ENCODE peak calls at places on chromosomes 1 and 21, in four cellular contexts. One of them, this sample, is unnamed.

GRCh38 chr1:210359255-210359654 is 30.6 kb downstream of the HHAT start:
- DNase-seq in hepatocyte: no peak
- DNase-seq in body of pancreas: no peak
- DNase-seq in A673: no peak
- DNase-seq in this sample: no peak

GRCh38 chr1:170063109-170063826 is 11.2 kb downstream of the KIFAP3 start:
- DNase-seq in A673: no peak
- DNase-seq in body of pancreas: no peak
- DNase-seq in hepatocyte: no peak
- DNase-seq in this sample: no peak

GRCh38 chr1:169485427-169486280 is at the start of gene SLC19A2:
- DNase-seq in A673: peak; percentile 99
- DNase-seq in body of pancreas: peak; percentile 100
- DNase-seq in hepatocyte: peak; percentile 100
- DNase-seq in this sample: peak; percentile 99

GRCh38 chr1:152118915-152119314 is 3.7 kb upstream of the TCHH start:
- DNase-seq in hepatocyte: no peak
- DNase-seq in body of pancreas: no peak
- DNase-seq in A673: no peak
- DNase-seq in this sample: no peak

GRCh38 chr1:235075955-235076308 is 52.7 kb downstream of the TOMM20 start:
- DNase-seq in body of pancreas: no peak
- DNase-seq in hepatocyte: no peak
- DNase-seq in A673: no peak
- DNase-seq in this sample: no peak

GRCh38 chr1:28280501-28280900 is 21.2 kb downstream of the SESN2 start:
- DNase-seq in A673: no peak
- DNase-seq in hepatocyte: no peak
- DNase-seq in body of pancreas: no peak
- DNase-seq in this sample: no peak

GRCh38 chr1:153572569-153573015 is 6.9 kb upstream of the S100A2 start:
- DNase-seq in A673: peak; percentile 56
- DNase-seq in hepatocyte: peak; percentile 83
- DNase-seq in body of pancreas: peak; percentile 92
- DNase-seq in this sample: no peak

GRCh38 chr1:5878938-5879337 is 113.3 kb downstream of the NPHP4 start:
- DNase-seq in body of pancreas: no peak
- DNase-seq in A673: no peak
- DNase-seq in hepatocyte: no peak
- DNase-seq in this sample: no peak

GRCh38 chr1:116497660-116498059 is 73.2 kb downstream of the CD58 start:
- DNase-seq in body of pancreas: no peak
- DNase-seq in A673: no peak
- DNase-seq in hepatocyte: peak; percentile 26
- DNase-seq in this sample: no peak

GRCh38 chr1:150619576-150620509 is 9.6 kb downstream of the ENSA start:
- DNase-seq in hepatocyte: peak; percentile 62
- DNase-seq in A673: peak; percentile 91
- DNase-seq in body of pancreas: peak; percentile 65
- DNase-seq in this sample: no peak

GRCh38 chr1:1946540-1946939 is 27.5 kb upstream of the TMEM52 start:
- DNase-seq in A673: no peak
- DNase-seq in body of pancreas: peak; percentile 54
- DNase-seq in hepatocyte: no peak
- DNase-seq in this sample: no peak

GRCh38 chr21:28133116-28133515 is 859.6 kb downstream of the LTN1 start:
- DNase-seq in body of pancreas: no peak
- DNase-seq in A673: no peak
- DNase-seq in hepatocyte: no peak
- DNase-seq in this sample: no peak

GRCh38 chr1:177355575-177355974 is 184.8 kb downstream of the BRINP2 start:
- DNase-seq in A673: peak; percentile 41
- DNase-seq in body of pancreas: peak; percentile 26
- DNase-seq in hepatocyte: peak; percentile 46
- DNase-seq in this sample: no peak

GRCh38 chr1:226429868-226430715 is 22.2 kb upstream of the PARP1 start:
- DNase-seq in A673: no peak
- DNase-seq in body of pancreas: no peak
- DNase-seq in hepatocyte: no peak
- DNase-seq in this sample: no peak

GRCh38 chr1:183877321-183877720 is 72.4 kb downstream of the RGL1 start:
- DNase-seq in A673: peak; percentile 68
- DNase-seq in hepatocyte: peak; percentile 57
- DNase-seq in body of pancreas: peak; percentile 70
- DNase-seq in this sample: peak; percentile 62

GRCh38 chr1:193458628-193459027 is 272.2 kb upstream of the B3GALT2 start:
- DNase-seq in hepatocyte: no peak
- DNase-seq in body of pancreas: no peak
- DNase-seq in A673: no peak
- DNase-seq in this sample: no peak

GRCh38 chr1:94237291-94238226 is at the start of gene ARHGAP29:
- DNase-seq in hepatocyte: peak; percentile 94
- DNase-seq in A673: peak; percentile 87
- DNase-seq in body of pancreas: peak; percentile 88
- DNase-seq in this sample: no peak

GRCh38 chr21:38992737-38993136 is 187.0 kb downstream of the ETS2 start:
- DNase-seq in hepatocyte: no peak
- DNase-seq in A673: no peak
- DNase-seq in body of pancreas: no peak
- DNase-seq in this sample: no peak

GRCh38 chr1:156461781-156462647 is 38.6 kb downstream of the MEF2D start:
- DNase-seq in hepatocyte: no peak
- DNase-seq in body of pancreas: no peak
- DNase-seq in A673: no peak
- DNase-seq in this sample: no peak

GRCh38 chr1:162905759-162906158 is 44.8 kb upstream of the CCDC190 start:
- DNase-seq in A673: peak; percentile 74
- DNase-seq in hepatocyte: peak; percentile 64
- DNase-seq in body of pancreas: no peak
- DNase-seq in this sample: no peak
- H3K27ac ChIP-seq in A673: no peak overlapping the region
- H3K27ac ChIP-seq in hepatocyte: peak overlapping the region; percentile 82
- H3K27ac ChIP-seq in body of pancreas: no peak overlapping the region
- H3K27ac ChIP-seq in this sample: no peak overlapping the region

GRCh38 chr1:8059161-8059622 is 33.1 kb upstream of the ERRFI1 start:
- DNase-seq in hepatocyte: no peak
- DNase-seq in body of pancreas: no peak
- DNase-seq in A673: no peak
- DNase-seq in this sample: no peak
- H3K27ac ChIP-seq in hepatocyte: no peak overlapping the region
- H3K27ac ChIP-seq in body of pancreas: no peak overlapping the region
- H3K27ac ChIP-seq in A673: no peak overlapping the region
- H3K27ac ChIP-seq in this sample: no peak overlapping the region

GRCh38 chr1:236417325-236417724 is 23.2 kb downstream of the EDARADD start:
- DNase-seq in body of pancreas: no peak
- DNase-seq in hepatocyte: no peak
- DNase-seq in A673: no peak
- DNase-seq in this sample: no peak
- H3K27ac ChIP-seq in body of pancreas: no peak overlapping the region
- H3K27ac ChIP-seq in hepatocyte: no peak overlapping the region
- H3K27ac ChIP-seq in A673: no peak overlapping the region
- H3K27ac ChIP-seq in this sample: no peak overlapping the region

GRCh38 chr1:24925082-24925779 is 4.8 kb downstream of the RUNX3 start:
- DNase-seq in A673: no peak
- DNase-seq in body of pancreas: no peak
- DNase-seq in hepatocyte: no peak
- DNase-seq in this sample: no peak
- H3K27ac ChIP-seq in A673: no peak overlapping the region
- H3K27ac ChIP-seq in body of pancreas: no peak overlapping the region
- H3K27ac ChIP-seq in hepatocyte: no peak overlapping the region
- H3K27ac ChIP-seq in this sample: no peak overlapping the region

GRCh38 chr21:41739011-41739410 is 27.8 kb downstream of the RIPK4 start:
- DNase-seq in A673: no peak
- DNase-seq in body of pancreas: no peak
- DNase-seq in hepatocyte: no peak
- DNase-seq in this sample: no peak
- H3K27ac ChIP-seq in A673: no peak overlapping the region
- H3K27ac ChIP-seq in body of pancreas: no peak overlapping the region
- H3K27ac ChIP-seq in hepatocyte: no peak overlapping the region
- H3K27ac ChIP-seq in this sample: no peak overlapping the region

GRCh38 chr1:10450156-10450801 is 448 bp downstream of the CORT start:
- DNase-seq in body of pancreas: no peak
- DNase-seq in hepatocyte: no peak
- DNase-seq in A673: no peak
- DNase-seq in this sample: no peak
- H3K27ac ChIP-seq in body of pancreas: no peak overlapping the region
- H3K27ac ChIP-seq in hepatocyte: no peak overlapping the region
- H3K27ac ChIP-seq in A673: no peak overlapping the region
- H3K27ac ChIP-seq in this sample: no peak overlapping the region

GRCh38 chr1:10795305-10796021 is 983 bp downstream of the CASZ1 start:
- DNase-seq in A673: peak; percentile 35
- DNase-seq in body of pancreas: peak; percentile 53
- DNase-seq in hepatocyte: no peak
- DNase-seq in this sample: no peak

GRCh38 chr1:10794724-10795304 is 1.6 kb downstream of the CASZ1 start:
- DNase-seq in A673: peak; percentile 23
- DNase-seq in body of pancreas: peak; percentile 51
- DNase-seq in hepatocyte: peak; percentile 24
- DNase-seq in this sample: no peak

GRCh38 chr1:10793129-10793651 is 3.3 kb downstream of the CASZ1 start:
- DNase-seq in A673: peak; percentile 56
- DNase-seq in body of pancreas: peak; percentile 43
- DNase-seq in hepatocyte: peak; percentile 54
- DNase-seq in this sample: no peak

GRCh38 chr1:10799726-10800125 is 3.3 kb upstream of the CASZ1 start:
- DNase-seq in A673: no peak
- DNase-seq in hepatocyte: no peak
- DNase-seq in body of pancreas: no peak
- DNase-seq in this sample: no peak

DNA sequence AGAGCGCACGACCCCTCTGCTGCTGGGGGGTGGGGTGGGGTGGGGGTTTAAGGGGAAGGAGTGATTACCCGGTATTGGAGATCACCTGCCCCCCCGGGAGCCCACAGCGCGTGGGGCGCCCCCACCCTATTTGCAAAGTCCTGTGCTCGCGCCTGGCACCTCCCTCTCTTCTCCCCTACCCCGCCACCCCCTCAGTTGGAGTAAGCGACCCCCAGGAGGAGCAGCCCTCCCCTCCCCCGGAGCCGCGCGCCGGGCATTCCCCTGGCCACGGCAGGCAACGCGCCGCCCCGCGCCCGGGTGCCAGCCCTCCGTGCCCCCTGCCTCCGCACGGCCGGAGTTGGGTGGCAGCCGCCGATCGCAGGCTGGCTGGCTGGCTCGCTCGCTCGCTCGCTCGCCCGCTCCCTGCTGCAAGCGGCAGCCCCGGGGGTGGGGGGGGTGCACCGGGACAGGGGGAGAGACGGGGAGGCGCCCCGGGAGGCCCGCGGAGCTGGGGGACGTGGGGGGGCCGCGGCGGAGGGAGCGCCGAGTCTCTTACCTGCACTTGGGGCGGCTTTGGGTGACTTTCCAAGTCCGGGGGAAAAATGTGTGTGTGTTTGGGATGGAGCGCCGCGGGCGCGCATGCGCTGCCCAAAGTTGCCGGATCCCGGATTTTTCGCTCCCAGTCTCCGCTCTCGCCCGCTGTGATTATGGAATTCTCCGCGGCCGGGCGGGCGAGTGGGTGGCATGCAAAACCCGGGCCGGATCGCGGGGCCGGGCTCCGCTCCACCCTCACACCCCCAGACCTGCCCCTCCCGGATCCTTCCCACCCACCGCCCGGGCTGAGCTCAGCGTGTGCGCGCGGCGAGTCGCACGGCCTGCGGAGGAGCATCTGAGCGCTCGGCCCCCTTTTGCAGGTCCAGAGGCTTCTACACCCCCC is at the start of gene CASZ1:
- DNase-seq in A673: peak; percentile 95
- DNase-seq in body of pancreas: peak; percentile 90
- DNase-seq in hepatocyte: peak; percentile 93
- DNase-seq in this sample: peak; percentile 72
- H3K27ac ChIP-seq in A673: no peak within 1 kb of the TSS
- H3K27ac ChIP-seq in body of pancreas: peak within 1 kb of the TSS; percentile 36
- H3K27ac ChIP-seq in hepatocyte: no peak within 1 kb of the TSS
- H3K27ac ChIP-seq in this sample: no peak within 1 kb of the TSS

GRCh38 chr1:40389871-40390560 is 16.5 kb downstream of the SMAP2 start:
- DNase-seq in A673: no peak
- DNase-seq in body of pancreas: no peak
- DNase-seq in hepatocyte: peak; percentile 61
- DNase-seq in this sample: no peak

GRCh38 chr1:40392206-40392605 is 18.7 kb downstream of the SMAP2 start:
- DNase-seq in A673: peak; percentile 90
- DNase-seq in body of pancreas: no peak
- DNase-seq in hepatocyte: no peak
- DNase-seq in this sample: no peak

GRCh38 chr1:40389234-40389815 is 15.8 kb downstream of the SMAP2 start:
- DNase-seq in A673: no peak
- DNase-seq in hepatocyte: no peak
- DNase-seq in body of pancreas: no peak
- DNase-seq in this sample: no peak

GRCh38 chr1:40391688-40392145 is 18.2 kb downstream of the SMAP2 start:
- DNase-seq in A673: no peak
- DNase-seq in hepatocyte: no peak
- DNase-seq in body of pancreas: peak; percentile 48
- DNase-seq in this sample: no peak

DNA sequence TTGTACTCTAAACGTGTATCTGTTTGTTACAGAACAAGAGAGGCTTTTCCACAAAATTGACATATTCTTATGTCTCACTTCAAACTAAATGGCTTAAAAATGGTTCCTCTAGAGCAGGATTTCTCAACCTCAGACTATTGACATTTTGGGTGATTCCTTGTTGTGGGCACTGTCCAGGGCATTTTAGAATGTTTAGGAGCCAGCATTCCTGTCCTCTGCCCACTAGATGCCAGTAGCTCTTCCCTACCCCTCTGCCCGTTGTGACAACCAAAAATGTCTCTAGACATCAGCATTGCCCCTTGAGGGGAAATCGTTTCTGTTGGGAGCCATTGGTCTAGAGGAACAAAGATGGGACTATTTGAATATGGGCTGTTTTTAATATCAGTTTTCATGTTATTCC is 17.3 kb downstream of the SMAP2 start:
- DNase-seq in body of pancreas: no peak
- DNase-seq in A673: no peak
- DNase-seq in hepatocyte: no peak
- DNase-seq in this sample: no peak
- H3K27ac ChIP-seq in body of pancreas: peak overlapping the region; percentile 45
- H3K27ac ChIP-seq in A673: no peak overlapping the region
- H3K27ac ChIP-seq in hepatocyte: peak overlapping the region; percentile 77
- H3K27ac ChIP-seq in this sample: peak overlapping the region; percentile 77

GRCh38 chr1:54436826-54437225 is 30.6 kb upstream of the SSBP3 start:
- DNase-seq in A673: no peak
- DNase-seq in body of pancreas: no peak
- DNase-seq in hepatocyte: no peak
- DNase-seq in this sample: no peak

GRCh38 chr1:54439550-54440223 is 33.5 kb upstream of the SSBP3 start:
- DNase-seq in hepatocyte: no peak
- DNase-seq in body of pancreas: no peak
- DNase-seq in A673: no peak
- DNase-seq in this sample: no peak

GRCh38 chr1:54437783-54438182 is 31.6 kb upstream of the SSBP3 start:
- DNase-seq in hepatocyte: no peak
- DNase-seq in body of pancreas: no peak
- DNase-seq in A673: no peak
- DNase-seq in this sample: no peak

GRCh38 chr1:54442185-54442584 is 36.0 kb upstream of the SSBP3 start:
- DNase-seq in A673: no peak
- DNase-seq in body of pancreas: no peak
- DNase-seq in hepatocyte: no peak
- DNase-seq in this sample: no peak
- H3K27ac ChIP-seq in A673: no peak overlapping the region
- H3K27ac ChIP-seq in body of pancreas: no peak overlapping the region
- H3K27ac ChIP-seq in hepatocyte: no peak overlapping the region
- H3K27ac ChIP-seq in this sample: no peak overlapping the region